ENCODE peak calls at places on chromosomes 4 and X, in seven cellular contexts. One of them, this sample, is unnamed.

GRCh38 chr4:4580494-4580893 is 38.6 kb upstream of the STX18 start:
- DNase-seq in activated CD4-positive, alpha-beta memory T cell treated with anti-CD3 and anti-CD28 coated beads for 36 hours: no peak
- DNase-seq in WTC11: no peak
- DNase-seq in stimulated activated CD4-positive, alpha-beta T cell treated with anti-CD3 and anti-CD28 coated beads, Interleukin-15, amount 100 ng/mL, for 24 hours: no peak
- DNase-seq in activated CD4-positive, alpha-beta T cell treated with anti-CD3 and anti-CD28 coated beads for 1 hour: no peak
- DNase-seq in body of pancreas: no peak
- DNase-seq in natural killer cell: no peak
- DNase-seq in this sample: no peak

GRCh38 chrX:78322863-78323262 is 4.5 kb downstream of the CYSLTR1 start:
- DNase-seq in activated CD4-positive, alpha-beta memory T cell treated with anti-CD3 and anti-CD28 coated beads for 36 hours: no peak
- DNase-seq in stimulated activated CD4-positive, alpha-beta T cell treated with anti-CD3 and anti-CD28 coated beads, Interleukin-15, amount 100 ng/mL, for 24 hours: no peak
- DNase-seq in WTC11: no peak
- DNase-seq in natural killer cell: no peak
- DNase-seq in activated CD4-positive, alpha-beta T cell treated with anti-CD3 and anti-CD28 coated beads for 1 hour: no peak
- DNase-seq in body of pancreas: no peak
- DNase-seq in this sample: no peak

GRCh38 chr4:26161030-26161824 is 159.6 kb upstream of the RBPJ start:
- DNase-seq in WTC11: peak
- DNase-seq in activated CD4-positive, alpha-beta memory T cell treated with anti-CD3 and anti-CD28 coated beads for 36 hours: peak
- DNase-seq in body of pancreas: no peak
- DNase-seq in natural killer cell: no peak
- DNase-seq in activated CD4-positive, alpha-beta T cell treated with anti-CD3 and anti-CD28 coated beads for 1 hour: no peak
- DNase-seq in stimulated activated CD4-positive, alpha-beta T cell treated with anti-CD3 and anti-CD28 coated beads, Interleukin-15, amount 100 ng/mL, for 24 hours: no peak
- DNase-seq in this sample: peak

GRCh38 chr4:37802068-37802666 is 24.3 kb upstream of the PGM2 start:
- DNase-seq in activated CD4-positive, alpha-beta T cell treated with anti-CD3 and anti-CD28 coated beads for 1 hour: no peak
- DNase-seq in activated CD4-positive, alpha-beta memory T cell treated with anti-CD3 and anti-CD28 coated beads for 36 hours: no peak
- DNase-seq in WTC11: peak
- DNase-seq in body of pancreas: peak
- DNase-seq in stimulated activated CD4-positive, alpha-beta T cell treated with anti-CD3 and anti-CD28 coated beads, Interleukin-15, amount 100 ng/mL, for 24 hours: no peak
- DNase-seq in natural killer cell: no peak
- DNase-seq in this sample: peak

GRCh38 chr4:65670331-65671031 is at the start of gene EPHA5:
- DNase-seq in natural killer cell: no peak
- DNase-seq in body of pancreas: peak
- DNase-seq in WTC11: peak
- DNase-seq in activated CD4-positive, alpha-beta T cell treated with anti-CD3 and anti-CD28 coated beads for 1 hour: no peak
- DNase-seq in activated CD4-positive, alpha-beta memory T cell treated with anti-CD3 and anti-CD28 coated beads for 36 hours: no peak
- DNase-seq in stimulated activated CD4-positive, alpha-beta T cell treated with anti-CD3 and anti-CD28 coated beads, Interleukin-15, amount 100 ng/mL, for 24 hours: peak
- DNase-seq in this sample: peak

GRCh38 chr4:184471872-184472539 is 2.3 kb downstream of the IRF2 start:
- DNase-seq in natural killer cell: no peak
- DNase-seq in body of pancreas: no peak
- DNase-seq in stimulated activated CD4-positive, alpha-beta T cell treated with anti-CD3 and anti-CD28 coated beads, Interleukin-15, amount 100 ng/mL, for 24 hours: peak
- DNase-seq in activated CD4-positive, alpha-beta T cell treated with anti-CD3 and anti-CD28 coated beads for 1 hour: no peak
- DNase-seq in WTC11: no peak
- DNase-seq in activated CD4-positive, alpha-beta memory T cell treated with anti-CD3 and anti-CD28 coated beads for 36 hours: peak
- DNase-seq in this sample: peak

GRCh38 chrX:115533485-115533884 is 27.5 kb upstream of the PLS3 start:
- DNase-seq in WTC11: no peak
- DNase-seq in natural killer cell: no peak
- DNase-seq in activated CD4-positive, alpha-beta memory T cell treated with anti-CD3 and anti-CD28 coated beads for 36 hours: no peak
- DNase-seq in stimulated activated CD4-positive, alpha-beta T cell treated with anti-CD3 and anti-CD28 coated beads, Interleukin-15, amount 100 ng/mL, for 24 hours: no peak
- DNase-seq in body of pancreas: no peak
- DNase-seq in activated CD4-positive, alpha-beta T cell treated with anti-CD3 and anti-CD28 coated beads for 1 hour: no peak
- DNase-seq in this sample: no peak

GRCh38 chrX:55026840-55027239 is 3.9 kb downstream of the ALAS2 start:
- DNase-seq in stimulated activated CD4-positive, alpha-beta T cell treated with anti-CD3 and anti-CD28 coated beads, Interleukin-15, amount 100 ng/mL, for 24 hours: no peak
- DNase-seq in WTC11: no peak
- DNase-seq in natural killer cell: no peak
- DNase-seq in activated CD4-positive, alpha-beta memory T cell treated with anti-CD3 and anti-CD28 coated beads for 36 hours: no peak
- DNase-seq in body of pancreas: no peak
- DNase-seq in activated CD4-positive, alpha-beta T cell treated with anti-CD3 and anti-CD28 coated beads for 1 hour: no peak
- DNase-seq in this sample: no peak

GRCh38 chr4:1991087-1991486 is 17.7 kb downstream of the NELFA start:
- DNase-seq in stimulated activated CD4-positive, alpha-beta T cell treated with anti-CD3 and anti-CD28 coated beads, Interleukin-15, amount 100 ng/mL, for 24 hours: no peak
- DNase-seq in WTC11: no peak
- DNase-seq in body of pancreas: no peak
- DNase-seq in activated CD4-positive, alpha-beta memory T cell treated with anti-CD3 and anti-CD28 coated beads for 36 hours: no peak
- DNase-seq in activated CD4-positive, alpha-beta T cell treated with anti-CD3 and anti-CD28 coated beads for 1 hour: no peak
- DNase-seq in natural killer cell: no peak
- DNase-seq in this sample: no peak

This sample was measured in midbrain.